ENCODE peak calls at places on chromosomes 2 and 18, in five cellular contexts. B, D, Z, S and X are unnamed samples.

GRCh38 chr2:147689510-147689909 is 155.3 kb upstream of the ACVR2A start:
- DNase-seq in D (no peak), S (no peak), Z (peak), B (no peak), X (no peak)

GRCh38 chr2:102006886-102007278 is 15.1 kb downstream of the IL1R2 start:
- DNase-seq in Z (no peak), S (no peak), D (no peak), B (no peak), X (no peak)

GRCh38 chr2:196528486-196529223 is 110.9 kb upstream of the CCDC150 start:
- DNase-seq in S (no peak), D (no peak), Z (no peak), B (no peak), X (no peak)

GRCh38 chr2:166765141-166765540 is 123.1 kb upstream of the XIRP2 start:
- DNase-seq in S (peak), B (no peak), Z (no peak), D (peak), X (no peak)

GRCh38 chr2:187390891-187391290 is 57.2 kb downstream of the CALCRL start:
- DNase-seq in S (peak), D (no peak), B (no peak), Z (no peak), X (no peak)

GRCh38 chr18:63141777-63142176 is 177.8 kb downstream of the BCL2 start:
- DNase-seq in D (no peak), B (no peak), S (no peak), Z (peak), X (no peak)

GRCh38 chr2:143433158-143433557 is 303.9 kb downstream of the ARHGAP15 start:
- DNase-seq in Z (no peak), S (no peak), D (no peak), B (no peak), X (no peak)

GRCh38 chr18:49321800-49322461 is 138.5 kb downstream of the DYM start:
- DNase-seq in S (peak), B (no peak), Z (no peak), D (no peak), X (no peak)

GRCh38 chr2:236284208-236284607 is 20.0 kb upstream of the ASB18 start:
- DNase-seq in Z (no peak), B (no peak), D (no peak), S (no peak), X (no peak)

GRCh38 chr2:12271589-12271984 is 445.1 kb upstream of the TRIB2 start:
- DNase-seq in Z (no peak), B (no peak), D (no peak), S (no peak), X (no peak)

GRCh38 chr2:64455545-64455944 is 1.6 kb downstream of the LGALSL start:
- DNase-seq in D (no peak), B (no peak), Z (no peak), S (no peak), X (no peak)

GRCh38 chr2:10146366-10147005 is 23.9 kb downstream of the RRM2 start:
- DNase-seq in Z (no peak), B (no peak), S (no peak), D (no peak), X (no peak)

GRCh38 chr2:232483296-232483922 is 4.2 kb downstream of the ECEL1 start:
- DNase-seq in S (no peak), B (peak), Z (no peak), D (peak), X (no peak)

GRCh38 chr2:140023291-140023690 is 1243.1 kb upstream of the NXPH2 start:
- DNase-seq in B (no peak), D (no peak), S (no peak), Z (no peak), X (no peak)

GRCh38 chr18:6570581-6571238 is 156.0 kb upstream of the L3MBTL4 start:
- DNase-seq in Z (no peak), B (no peak), S (no peak), D (no peak), X (no peak)

GRCh38 chr2:215711484-215712034 is 275.7 kb upstream of the FN1 start:
- DNase-seq in D (no peak), Z (no peak), S (peak), B (no peak), X (no peak)

GRCh38 chr2:54708584-54709340 is 14.7 kb upstream of the EML6 start:
- DNase-seq in S (no peak), D (peak), B (peak), Z (peak), X (peak)

GRCh38 chr2:42922790-42923631 is 130.6 kb upstream of the HAAO start:
- DNase-seq in D (no peak), S (peak), B (no peak), Z (no peak), X (no peak)

GRCh38 chr18:30800800-30801199 is 241.7 kb downstream of the DSC3 start:
- DNase-seq in D (no peak), Z (no peak), S (no peak), B (no peak), X (no peak)

GRCh38 chr18:73153271-73153670 is 285.5 kb upstream of the NETO1 start:
- DNase-seq in S (peak), B (no peak), D (no peak), Z (no peak), X (no peak)

GRCh38 chr18:63182861-63183260 is 136.7 kb downstream of the BCL2 start:
- DNase-seq in S (no peak), Z (no peak), B (no peak), D (no peak), X (no peak)

GRCh38 chr18:59718108-59719057 is 21.2 kb upstream of the CCBE1 start:
- DNase-seq in Z (no peak), B (no peak), D (no peak), S (peak), X (no peak)

GRCh38 chr2:234249873-234250272 is 199.4 kb downstream of the SPP2 start:
- DNase-seq in D (no peak), S (peak), B (no peak), Z (no peak), X (no peak)

GRCh38 chr18:12283256-12283655 is 24.8 kb upstream of the TUBB6 start:
- DNase-seq in Z (no peak), D (peak), S (peak), B (no peak), X (no peak)
- TF ChIP-seq CTCF in Z (peak), D (no peak), S (peak), B (no peak), X (no peak)

GRCh38 chr2:106176446-106177110 is 17.5 kb downstream of the UXS1 start:
- DNase-seq in S (no peak), B (no peak), D (no peak), Z (no peak), X (no peak)
- TF ChIP-seq CTCF in S (no peak), B (no peak), D (no peak), Z (no peak), X (no peak)

GRCh38 chr2:155372969-155373368 is 674.5 kb downstream of the KCNJ3 start:
- DNase-seq in B (no peak), D (no peak), S (peak), Z (peak), X (no peak)
- TF ChIP-seq CTCF in B (peak), D (no peak), S (peak), Z (peak), X (no peak)

DNA sequence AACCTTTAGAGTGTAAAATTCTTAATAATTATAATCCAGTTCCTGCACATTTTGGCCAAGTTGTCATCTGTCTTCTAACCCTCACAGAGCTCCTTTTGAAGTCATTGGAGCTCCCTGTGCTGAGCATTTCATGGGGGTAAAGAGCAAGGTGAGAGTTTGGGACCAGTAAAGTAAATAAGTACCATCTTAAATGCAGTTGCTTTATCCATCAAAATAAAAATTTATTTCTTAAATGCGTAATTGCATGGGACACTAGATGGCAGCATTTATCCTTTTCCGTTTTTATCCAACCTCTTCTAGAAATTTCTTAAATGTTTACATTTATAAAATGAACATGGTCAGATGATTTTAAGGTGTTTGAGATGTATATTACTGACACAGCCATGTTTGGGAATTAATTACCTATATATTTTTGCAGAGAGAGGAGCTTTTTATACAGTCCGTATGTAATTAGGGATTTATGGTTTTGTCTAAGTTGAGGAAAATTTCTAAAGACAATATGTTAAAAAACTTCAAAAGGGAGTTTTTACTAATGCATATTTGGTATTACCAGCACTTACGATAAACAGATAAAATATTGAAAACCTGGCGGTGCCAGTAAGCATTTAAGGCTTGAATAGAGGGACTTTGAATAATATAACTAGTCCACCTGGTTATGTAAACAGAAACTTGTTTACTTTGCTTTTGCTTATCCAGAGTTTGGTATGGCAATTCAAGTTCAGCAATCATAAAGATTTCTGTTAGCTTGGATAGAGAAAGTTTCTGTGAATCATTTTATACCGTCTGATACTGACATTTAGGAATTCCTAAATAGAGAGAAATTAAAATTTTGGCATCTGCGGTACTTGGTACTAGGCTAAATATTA is 54.5 kb downstream of the ACSL3 start:
- DNase-seq in D (no peak), B (no peak), Z (peak), S (peak), X (no peak)
- TF ChIP-seq CTCF in D (peak), B (peak), Z (peak), S (peak), X (peak)

GRCh38 chr18:55116855-55117254 is 157.6 kb upstream of the CCDC68 start:
- DNase-seq in B (no peak), Z (no peak), S (no peak), D (no peak), X (no peak)

GRCh38 chr18:55124078-55124477 is 164.8 kb upstream of the CCDC68 start:
- DNase-seq in Z (no peak), S (peak), B (no peak), D (no peak), X (no peak)

GRCh38 chr18:55120896-55121295 is 161.6 kb upstream of the CCDC68 start:
- DNase-seq in Z (no peak), B (no peak), S (no peak), D (no peak), X (no peak)

GRCh38 chr18:55119434-55119833 is 160.2 kb upstream of the CCDC68 start:
- DNase-seq in Z (no peak), D (no peak), B (no peak), S (no peak), X (no peak)

DNA sequence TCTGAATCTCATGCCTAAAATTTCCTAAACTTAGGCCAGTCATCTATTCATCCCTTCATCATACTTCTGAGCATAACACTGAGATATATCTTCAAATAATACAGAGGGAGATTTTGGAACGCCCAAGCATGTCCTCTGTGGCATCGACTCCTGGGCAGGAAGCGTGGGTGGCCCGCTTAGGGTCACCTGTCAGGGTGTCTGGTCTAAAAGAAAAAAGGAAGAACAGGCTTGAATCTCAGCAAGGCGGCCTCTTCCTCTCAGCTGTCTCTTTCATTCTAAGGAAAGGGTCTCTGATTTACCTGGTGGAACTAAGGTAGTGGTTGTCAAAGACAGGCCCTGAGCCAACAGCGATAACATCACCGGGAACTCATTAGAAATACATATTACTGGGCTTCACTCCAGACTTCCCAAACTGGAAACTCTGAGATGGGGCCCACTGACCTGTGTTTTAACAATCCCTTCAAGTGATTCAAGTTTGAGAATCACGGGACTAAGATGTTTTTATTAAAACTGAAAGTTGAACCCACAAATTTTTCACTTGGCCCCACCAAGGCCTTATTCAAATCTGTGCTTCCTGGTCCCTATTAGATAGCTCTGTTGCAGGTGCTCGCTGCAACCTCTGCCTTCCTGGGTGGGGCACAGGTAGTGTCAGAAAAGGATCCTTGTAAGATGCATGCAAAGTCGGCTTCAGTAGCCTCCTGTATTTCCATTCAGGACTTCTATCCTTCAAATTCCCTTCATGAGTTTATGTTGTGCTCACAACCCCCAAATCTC is 162.3 kb upstream of the CCDC68 start:
- DNase-seq in S (no peak), Z (no peak), D (no peak), B (no peak), X (no peak)
- TF ChIP-seq CTCF in S (no peak), Z (no peak), D (no peak), B (no peak), X (no peak)

GRCh38 chr2:53437371-53437770 is 330.2 kb upstream of the CHAC2 start:
- DNase-seq in B (no peak), Z (no peak), D (no peak), S (peak), X (no peak)

GRCh38 chr2:53438056-53438455 is 329.5 kb upstream of the CHAC2 start:
- DNase-seq in Z (no peak), S (no peak), B (no peak), D (no peak), X (no peak)

GRCh38 chr2:53438692-53439091 is 328.9 kb upstream of the CHAC2 start:
- DNase-seq in D (no peak), B (no peak), S (no peak), Z (no peak), X (no peak)

GRCh38 chr2:53445376-53446072 is 322.1 kb upstream of the CHAC2 start:
- DNase-seq in S (peak), B (no peak), Z (no peak), D (no peak), X (no peak)

DNA sequence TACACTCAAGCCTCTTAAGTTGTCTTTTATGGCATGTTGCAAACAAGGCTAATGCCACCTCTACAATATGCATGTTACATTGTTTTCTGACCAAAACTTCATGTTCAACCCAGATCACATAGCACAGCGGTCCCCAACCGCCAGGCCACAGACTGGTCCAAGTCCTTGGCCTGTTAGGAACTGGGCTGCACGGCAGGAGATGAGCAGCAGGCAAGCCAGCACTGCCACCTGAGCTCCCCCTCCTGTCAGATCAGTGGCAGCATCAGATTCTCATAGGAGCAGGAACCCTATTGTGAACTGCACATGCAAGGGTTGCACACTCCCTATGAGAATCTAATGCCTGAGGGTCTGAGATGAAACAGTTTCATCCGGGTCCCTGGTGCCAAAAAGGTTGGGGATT is 324.8 kb upstream of the CHAC2 start:
- DNase-seq in Z (no peak), D (peak), B (no peak), S (no peak), X (peak)
- TF ChIP-seq CTCF in Z (peak), D (no peak), B (no peak), S (peak), X (no peak)

GRCh38 chr2:128037624-128038023 is 9.8 kb upstream of the SAP130 start:
- DNase-seq in D (no peak), B (no peak), S (no peak), Z (peak), X (no peak)
- TF ChIP-seq CTCF in D (no peak), B (no peak), S (no peak), Z (peak), X (no peak)